ENCODE peak calls at places on chromosomes 7 and 10, in nine cellular contexts. One of them, this sample, is unnamed.

GRCh38 chr10:70528726-70529362 is 50.3 kb downstream of the PALD1 start:
- DNase-seq in fibroblast of pulmonary artery: peak
- DNase-seq in mesothelial cell of epicardium: no peak
- DNase-seq in H7: peak
- DNase-seq in cardiac septum: no peak
- DNase-seq in stimulated activated CD4-positive, alpha-beta T cell treated with anti-CD3 and anti-CD28 coated beads, Interleukin-12 subunit alpha, Interleukin-12 subunit beta, amount 100 ng/mL, for 4 hours: no peak
- DNase-seq in stimulated activated CD8-positive, alpha-beta memory T cell treated with anti-CD3 and anti-CD28 coated beads, Interleukin-4, amount 100 ng/mL, for 48 hours: no peak
- DNase-seq in fibroblast of mammary gland: peak
- DNase-seq in kidney glomerular epithelial cell: peak
- DNase-seq in this sample: no peak

GRCh38 chr7:106731207-106731606 is 70.2 kb upstream of the CCDC71L start:
- DNase-seq in cardiac septum: no peak
- DNase-seq in mesothelial cell of epicardium: no peak
- DNase-seq in fibroblast of pulmonary artery: peak
- DNase-seq in H7: no peak
- DNase-seq in kidney glomerular epithelial cell: no peak
- DNase-seq in stimulated activated CD8-positive, alpha-beta memory T cell treated with anti-CD3 and anti-CD28 coated beads, Interleukin-4, amount 100 ng/mL, for 48 hours: no peak
- DNase-seq in stimulated activated CD4-positive, alpha-beta T cell treated with anti-CD3 and anti-CD28 coated beads, Interleukin-12 subunit alpha, Interleukin-12 subunit beta, amount 100 ng/mL, for 4 hours: no peak
- DNase-seq in fibroblast of mammary gland: no peak
- DNase-seq in this sample: no peak

GRCh38 chr7:43038229-43038628 is 74.2 kb upstream of the HECW1 start:
- DNase-seq in stimulated activated CD4-positive, alpha-beta T cell treated with anti-CD3 and anti-CD28 coated beads, Interleukin-12 subunit alpha, Interleukin-12 subunit beta, amount 100 ng/mL, for 4 hours: no peak
- DNase-seq in fibroblast of pulmonary artery: peak
- DNase-seq in cardiac septum: no peak
- DNase-seq in mesothelial cell of epicardium: no peak
- DNase-seq in H7: no peak
- DNase-seq in fibroblast of mammary gland: peak
- DNase-seq in stimulated activated CD8-positive, alpha-beta memory T cell treated with anti-CD3 and anti-CD28 coated beads, Interleukin-4, amount 100 ng/mL, for 48 hours: no peak
- DNase-seq in kidney glomerular epithelial cell: no peak
- DNase-seq in this sample: peak

GRCh38 chr10:117363027-117363426 is 12.2 kb downstream of the PDZD8 start:
- DNase-seq in kidney glomerular epithelial cell: peak
- DNase-seq in fibroblast of mammary gland: peak
- DNase-seq in stimulated activated CD8-positive, alpha-beta memory T cell treated with anti-CD3 and anti-CD28 coated beads, Interleukin-4, amount 100 ng/mL, for 48 hours: no peak
- DNase-seq in fibroblast of pulmonary artery: peak
- DNase-seq in H7: no peak
- DNase-seq in cardiac septum: no peak
- DNase-seq in mesothelial cell of epicardium: no peak
- DNase-seq in stimulated activated CD4-positive, alpha-beta T cell treated with anti-CD3 and anti-CD28 coated beads, Interleukin-12 subunit alpha, Interleukin-12 subunit beta, amount 100 ng/mL, for 4 hours: no peak
- DNase-seq in this sample: no peak

GRCh38 chr10:17428616-17429097 is 25.7 kb downstream of the ST8SIA6 start:
- DNase-seq in stimulated activated CD4-positive, alpha-beta T cell treated with anti-CD3 and anti-CD28 coated beads, Interleukin-12 subunit alpha, Interleukin-12 subunit beta, amount 100 ng/mL, for 4 hours: peak
- DNase-seq in stimulated activated CD8-positive, alpha-beta memory T cell treated with anti-CD3 and anti-CD28 coated beads, Interleukin-4, amount 100 ng/mL, for 48 hours: peak
- DNase-seq in H7: no peak
- DNase-seq in kidney glomerular epithelial cell: no peak
- DNase-seq in mesothelial cell of epicardium: no peak
- DNase-seq in cardiac septum: no peak
- DNase-seq in fibroblast of pulmonary artery: no peak
- DNase-seq in fibroblast of mammary gland: no peak
- DNase-seq in this sample: no peak

GRCh38 chr7:104862719-104863118 is 151.3 kb upstream of the KMT2E start:
- DNase-seq in cardiac septum: no peak
- DNase-seq in mesothelial cell of epicardium: no peak
- DNase-seq in H7: peak
- DNase-seq in stimulated activated CD4-positive, alpha-beta T cell treated with anti-CD3 and anti-CD28 coated beads, Interleukin-12 subunit alpha, Interleukin-12 subunit beta, amount 100 ng/mL, for 4 hours: no peak
- DNase-seq in kidney glomerular epithelial cell: no peak
- DNase-seq in stimulated activated CD8-positive, alpha-beta memory T cell treated with anti-CD3 and anti-CD28 coated beads, Interleukin-4, amount 100 ng/mL, for 48 hours: no peak
- DNase-seq in fibroblast of mammary gland: peak
- DNase-seq in fibroblast of pulmonary artery: peak
- DNase-seq in this sample: no peak

GRCh38 chr10:77548157-77548556 is 89.5 kb downstream of the KCNMA1 start:
- DNase-seq in fibroblast of mammary gland: no peak
- DNase-seq in H7: no peak
- DNase-seq in cardiac septum: no peak
- DNase-seq in kidney glomerular epithelial cell: no peak
- DNase-seq in stimulated activated CD4-positive, alpha-beta T cell treated with anti-CD3 and anti-CD28 coated beads, Interleukin-12 subunit alpha, Interleukin-12 subunit beta, amount 100 ng/mL, for 4 hours: no peak
- DNase-seq in fibroblast of pulmonary artery: no peak
- DNase-seq in mesothelial cell of epicardium: no peak
- DNase-seq in stimulated activated CD8-positive, alpha-beta memory T cell treated with anti-CD3 and anti-CD28 coated beads, Interleukin-4, amount 100 ng/mL, for 48 hours: no peak
- DNase-seq in this sample: no peak

GRCh38 chr7:2939193-2939885 is 95.2 kb upstream of the GNA12 start:
- DNase-seq in cardiac septum: peak
- DNase-seq in mesothelial cell of epicardium: no peak
- DNase-seq in stimulated activated CD8-positive, alpha-beta memory T cell treated with anti-CD3 and anti-CD28 coated beads, Interleukin-4, amount 100 ng/mL, for 48 hours: no peak
- DNase-seq in H7: peak
- DNase-seq in fibroblast of mammary gland: peak
- DNase-seq in fibroblast of pulmonary artery: no peak
- DNase-seq in kidney glomerular epithelial cell: no peak
- DNase-seq in stimulated activated CD4-positive, alpha-beta T cell treated with anti-CD3 and anti-CD28 coated beads, Interleukin-12 subunit alpha, Interleukin-12 subunit beta, amount 100 ng/mL, for 4 hours: no peak
- DNase-seq in this sample: no peak

GRCh38 chr7:100485514-100485913 is 1.8 kb downstream of the NYAP1 start:
- DNase-seq in cardiac septum: no peak
- DNase-seq in stimulated activated CD8-positive, alpha-beta memory T cell treated with anti-CD3 and anti-CD28 coated beads, Interleukin-4, amount 100 ng/mL, for 48 hours: no peak
- DNase-seq in fibroblast of mammary gland: peak
- DNase-seq in kidney glomerular epithelial cell: no peak
- DNase-seq in stimulated activated CD4-positive, alpha-beta T cell treated with anti-CD3 and anti-CD28 coated beads, Interleukin-12 subunit alpha, Interleukin-12 subunit beta, amount 100 ng/mL, for 4 hours: no peak
- DNase-seq in fibroblast of pulmonary artery: no peak
- DNase-seq in H7: peak
- DNase-seq in mesothelial cell of epicardium: no peak
- DNase-seq in this sample: no peak

GRCh38 chr10:50471583-50471975 is 152.2 kb downstream of the SGMS1 start:
- DNase-seq in kidney glomerular epithelial cell: no peak
- DNase-seq in H7: no peak
- DNase-seq in fibroblast of pulmonary artery: no peak
- DNase-seq in stimulated activated CD8-positive, alpha-beta memory T cell treated with anti-CD3 and anti-CD28 coated beads, Interleukin-4, amount 100 ng/mL, for 48 hours: no peak
- DNase-seq in fibroblast of mammary gland: no peak
- DNase-seq in cardiac septum: no peak
- DNase-seq in mesothelial cell of epicardium: no peak
- DNase-seq in stimulated activated CD4-positive, alpha-beta T cell treated with anti-CD3 and anti-CD28 coated beads, Interleukin-12 subunit alpha, Interleukin-12 subunit beta, amount 100 ng/mL, for 4 hours: no peak
- DNase-seq in this sample: no peak

GRCh38 chr10:62430881-62431280 is 56.7 kb downstream of the ZNF365 start:
- DNase-seq in cardiac septum: no peak
- DNase-seq in stimulated activated CD4-positive, alpha-beta T cell treated with anti-CD3 and anti-CD28 coated beads, Interleukin-12 subunit alpha, Interleukin-12 subunit beta, amount 100 ng/mL, for 4 hours: no peak
- DNase-seq in H7: no peak
- DNase-seq in fibroblast of pulmonary artery: no peak
- DNase-seq in mesothelial cell of epicardium: no peak
- DNase-seq in kidney glomerular epithelial cell: no peak
- DNase-seq in stimulated activated CD8-positive, alpha-beta memory T cell treated with anti-CD3 and anti-CD28 coated beads, Interleukin-4, amount 100 ng/mL, for 48 hours: no peak
- DNase-seq in fibroblast of mammary gland: no peak
- DNase-seq in this sample: no peak

GRCh38 chr7:17633099-17633498 is 307.2 kb downstream of the SNX13 start:
- DNase-seq in stimulated activated CD8-positive, alpha-beta memory T cell treated with anti-CD3 and anti-CD28 coated beads, Interleukin-4, amount 100 ng/mL, for 48 hours: no peak
- DNase-seq in fibroblast of mammary gland: peak
- DNase-seq in mesothelial cell of epicardium: no peak
- DNase-seq in H7: no peak
- DNase-seq in cardiac septum: no peak
- DNase-seq in kidney glomerular epithelial cell: peak
- DNase-seq in stimulated activated CD4-positive, alpha-beta T cell treated with anti-CD3 and anti-CD28 coated beads, Interleukin-12 subunit alpha, Interleukin-12 subunit beta, amount 100 ng/mL, for 4 hours: no peak
- DNase-seq in fibroblast of pulmonary artery: peak
- DNase-seq in this sample: peak

GRCh38 chr7:69928609-69929008 is 330.3 kb downstream of the AUTS2 start:
- DNase-seq in fibroblast of pulmonary artery: no peak
- DNase-seq in kidney glomerular epithelial cell: no peak
- DNase-seq in mesothelial cell of epicardium: no peak
- DNase-seq in stimulated activated CD8-positive, alpha-beta memory T cell treated with anti-CD3 and anti-CD28 coated beads, Interleukin-4, amount 100 ng/mL, for 48 hours: no peak
- DNase-seq in stimulated activated CD4-positive, alpha-beta T cell treated with anti-CD3 and anti-CD28 coated beads, Interleukin-12 subunit alpha, Interleukin-12 subunit beta, amount 100 ng/mL, for 4 hours: no peak
- DNase-seq in fibroblast of mammary gland: no peak
- DNase-seq in H7: no peak
- DNase-seq in cardiac septum: no peak
- DNase-seq in this sample: no peak

GRCh38 chr7:22269963-22270362 is 87.0 kb downstream of the RAPGEF5 start:
- DNase-seq in kidney glomerular epithelial cell: no peak
- DNase-seq in fibroblast of mammary gland: no peak
- DNase-seq in mesothelial cell of epicardium: no peak
- DNase-seq in stimulated activated CD4-positive, alpha-beta T cell treated with anti-CD3 and anti-CD28 coated beads, Interleukin-12 subunit alpha, Interleukin-12 subunit beta, amount 100 ng/mL, for 4 hours: no peak
- DNase-seq in cardiac septum: no peak
- DNase-seq in fibroblast of pulmonary artery: no peak
- DNase-seq in H7: no peak
- DNase-seq in stimulated activated CD8-positive, alpha-beta memory T cell treated with anti-CD3 and anti-CD28 coated beads, Interleukin-4, amount 100 ng/mL, for 48 hours: no peak
- DNase-seq in this sample: no peak

GRCh38 chr7:20064181-20064970 is 152.8 kb downstream of the MACC1 start:
- DNase-seq in fibroblast of mammary gland: peak
- DNase-seq in stimulated activated CD4-positive, alpha-beta T cell treated with anti-CD3 and anti-CD28 coated beads, Interleukin-12 subunit alpha, Interleukin-12 subunit beta, amount 100 ng/mL, for 4 hours: no peak
- DNase-seq in cardiac septum: no peak
- DNase-seq in stimulated activated CD8-positive, alpha-beta memory T cell treated with anti-CD3 and anti-CD28 coated beads, Interleukin-4, amount 100 ng/mL, for 48 hours: no peak
- DNase-seq in kidney glomerular epithelial cell: peak
- DNase-seq in mesothelial cell of epicardium: no peak
- DNase-seq in fibroblast of pulmonary artery: peak
- DNase-seq in H7: no peak
- DNase-seq in this sample: no peak

GRCh38 chr10:11181996-11182395 is 164.3 kb downstream of the CELF2 start:
- DNase-seq in mesothelial cell of epicardium: no peak
- DNase-seq in fibroblast of pulmonary artery: no peak
- DNase-seq in H7: no peak
- DNase-seq in fibroblast of mammary gland: peak
- DNase-seq in stimulated activated CD8-positive, alpha-beta memory T cell treated with anti-CD3 and anti-CD28 coated beads, Interleukin-4, amount 100 ng/mL, for 48 hours: no peak
- DNase-seq in kidney glomerular epithelial cell: no peak
- DNase-seq in stimulated activated CD4-positive, alpha-beta T cell treated with anti-CD3 and anti-CD28 coated beads, Interleukin-12 subunit alpha, Interleukin-12 subunit beta, amount 100 ng/mL, for 4 hours: no peak
- DNase-seq in cardiac septum: no peak
- DNase-seq in this sample: no peak

GRCh38 chr10:20473361-20473760 is 423.8 kb downstream of the NEBL start:
- DNase-seq in mesothelial cell of epicardium: no peak
- DNase-seq in kidney glomerular epithelial cell: no peak
- DNase-seq in stimulated activated CD8-positive, alpha-beta memory T cell treated with anti-CD3 and anti-CD28 coated beads, Interleukin-4, amount 100 ng/mL, for 48 hours: no peak
- DNase-seq in fibroblast of mammary gland: peak
- DNase-seq in stimulated activated CD4-positive, alpha-beta T cell treated with anti-CD3 and anti-CD28 coated beads, Interleukin-12 subunit alpha, Interleukin-12 subunit beta, amount 100 ng/mL, for 4 hours: no peak
- DNase-seq in fibroblast of pulmonary artery: no peak
- DNase-seq in H7: no peak
- DNase-seq in cardiac septum: no peak
- DNase-seq in this sample: no peak

GRCh38 chr10:69879628-69880257 is 78.0 kb downstream of the COL13A1 start:
- DNase-seq in H7: no peak
- DNase-seq in stimulated activated CD8-positive, alpha-beta memory T cell treated with anti-CD3 and anti-CD28 coated beads, Interleukin-4, amount 100 ng/mL, for 48 hours: no peak
- DNase-seq in kidney glomerular epithelial cell: no peak
- DNase-seq in mesothelial cell of epicardium: no peak
- DNase-seq in fibroblast of pulmonary artery: no peak
- DNase-seq in stimulated activated CD4-positive, alpha-beta T cell treated with anti-CD3 and anti-CD28 coated beads, Interleukin-12 subunit alpha, Interleukin-12 subunit beta, amount 100 ng/mL, for 4 hours: no peak
- DNase-seq in cardiac septum: no peak
- DNase-seq in fibroblast of mammary gland: no peak
- DNase-seq in this sample: no peak

GRCh38 chr10:34916368-34916767 is 101.3 kb upstream of the PARD3 start:
- DNase-seq in stimulated activated CD4-positive, alpha-beta T cell treated with anti-CD3 and anti-CD28 coated beads, Interleukin-12 subunit alpha, Interleukin-12 subunit beta, amount 100 ng/mL, for 4 hours: no peak
- DNase-seq in cardiac septum: no peak
- DNase-seq in H7: no peak
- DNase-seq in kidney glomerular epithelial cell: peak
- DNase-seq in fibroblast of pulmonary artery: peak
- DNase-seq in mesothelial cell of epicardium: no peak
- DNase-seq in fibroblast of mammary gland: peak
- DNase-seq in stimulated activated CD8-positive, alpha-beta memory T cell treated with anti-CD3 and anti-CD28 coated beads, Interleukin-4, amount 100 ng/mL, for 48 hours: no peak
- DNase-seq in this sample: peak

GRCh38 chr10:79322616-79323566 is 24.4 kb upstream of the PPIF start:
- DNase-seq in mesothelial cell of epicardium: no peak
- DNase-seq in kidney glomerular epithelial cell: no peak
- DNase-seq in fibroblast of pulmonary artery: peak
- DNase-seq in cardiac septum: no peak
- DNase-seq in stimulated activated CD8-positive, alpha-beta memory T cell treated with anti-CD3 and anti-CD28 coated beads, Interleukin-4, amount 100 ng/mL, for 48 hours: peak
- DNase-seq in H7: no peak
- DNase-seq in fibroblast of mammary gland: peak
- DNase-seq in stimulated activated CD4-positive, alpha-beta T cell treated with anti-CD3 and anti-CD28 coated beads, Interleukin-12 subunit alpha, Interleukin-12 subunit beta, amount 100 ng/mL, for 4 hours: peak
- DNase-seq in this sample: peak

GRCh38 chr7:130875265-130875741 is 141.3 kb upstream of the KLF14 start:
- DNase-seq in kidney glomerular epithelial cell: peak
- DNase-seq in cardiac septum: no peak
- DNase-seq in mesothelial cell of epicardium: no peak
- DNase-seq in fibroblast of mammary gland: peak
- DNase-seq in stimulated activated CD8-positive, alpha-beta memory T cell treated with anti-CD3 and anti-CD28 coated beads, Interleukin-4, amount 100 ng/mL, for 48 hours: peak
- DNase-seq in stimulated activated CD4-positive, alpha-beta T cell treated with anti-CD3 and anti-CD28 coated beads, Interleukin-12 subunit alpha, Interleukin-12 subunit beta, amount 100 ng/mL, for 4 hours: no peak
- DNase-seq in H7: peak
- DNase-seq in fibroblast of pulmonary artery: peak
- DNase-seq in this sample: no peak